ENCODE peak calls at places on chromosomes 5 and 9, in nine cellular contexts. X, Q, K, P, E, I, H, A and C are unnamed samples.

GRCh38 chr9:36163049-36163839 is 5.9 kb upstream of the CCIN start:
- DNase-seq in X (no peak), Q (peak), K (no peak), P (no peak), E (peak), I (no peak), H (no peak), A (no peak), C (peak)

GRCh38 chr5:164153469-164154172 is 648.2 kb downstream of the MAT2B start:
- DNase-seq in X (no peak), Q (no peak), K (no peak), P (no peak), E (no peak), I (no peak), H (no peak), A (no peak), C (no peak)

GRCh38 chr9:99368341-99369326 is 146.6 kb downstream of the SEC61B start:
- DNase-seq in X (no peak), Q (peak), K (peak), P (no peak), E (peak), I (no peak), H (peak), A (no peak), C (no peak)

GRCh38 chr5:124996764-124997077 is 250.3 kb upstream of the ZNF608 start:
- DNase-seq in X (no peak), Q (no peak), K (no peak), P (no peak), E (peak), I (no peak), H (no peak), A (no peak), C (peak)

GRCh38 chr9:101366038-101366756 is 18.6 kb downstream of the BAAT start:
- DNase-seq in X (no peak), Q (no peak), K (no peak), P (peak), E (peak), I (no peak), H (no peak), A (no peak), C (peak)

GRCh38 chr5:133520062-133520461 is 92.3 kb downstream of the FSTL4 start:
- DNase-seq in X (no peak), Q (no peak), K (no peak), P (no peak), E (no peak), I (no peak), H (no peak), A (no peak), C (no peak)

GRCh38 chr9:35570709-35571108 is 34.4 kb upstream of the TESK1 start:
- DNase-seq in X (no peak), Q (no peak), K (no peak), P (no peak), E (no peak), I (no peak), H (no peak), A (no peak), C (no peak)

GRCh38 chr5:150114773-150115408 is 28.5 kb upstream of the CSF1R start:
- DNase-seq in X (no peak), Q (peak), K (no peak), P (peak), E (no peak), I (no peak), H (no peak), A (no peak), C (no peak)

GRCh38 chr5:23303836-23304235 is 203.6 kb upstream of the PRDM9 start:
- DNase-seq in X (no peak), Q (no peak), K (no peak), P (no peak), E (no peak), I (no peak), H (no peak), A (no peak), C (no peak)

GRCh38 chr5:42756630-42757601 is at the start of gene CCDC152:
- DNase-seq in X (peak), Q (peak), K (no peak), P (no peak), E (no peak), I (no peak), H (no peak), A (no peak), C (peak)

GRCh38 chr5:135034963-135035677 is 1.1 kb upstream of the PITX1 start:
- DNase-seq in X (no peak), Q (no peak), K (no peak), P (no peak), E (no peak), I (no peak), H (no peak), A (no peak), C (no peak)

GRCh38 chr5:115168829-115169391 is 798 bp downstream of the TRIM36 start:
- DNase-seq in X (no peak), Q (no peak), K (no peak), P (no peak), E (peak), I (peak), H (peak), A (peak), C (no peak)

GRCh38 chr9:80285325-80285724 is 713.6 kb downstream of the TLE4 start:
- DNase-seq in X (no peak), Q (no peak), K (no peak), P (no peak), E (peak), I (no peak), H (no peak), A (peak), C (no peak)

GRCh38 chr9:130849356-130849755 is 14.3 kb downstream of the ABL1 start:
- DNase-seq in X (no peak), Q (no peak), K (no peak), P (no peak), E (no peak), I (no peak), H (no peak), A (no peak), C (no peak)

GRCh38 chr5:136082390-136083193 is 50.1 kb upstream of the SMAD5 start:
- DNase-seq in X (no peak), Q (no peak), K (no peak), P (peak), E (peak), I (peak), H (no peak), A (peak), C (peak)

GRCh38 chr5:154308457-154309360 is 118.2 kb downstream of the GALNT10 start:
- DNase-seq in X (no peak), Q (no peak), K (no peak), P (no peak), E (peak), I (no peak), H (no peak), A (no peak), C (peak)

GRCh38 chr5:171863928-171864327 is 78.3 kb downstream of the SMIM23 start:
- DNase-seq in X (no peak), Q (no peak), K (no peak), P (no peak), E (no peak), I (no peak), H (no peak), A (no peak), C (no peak)

GRCh38 chr9:100206899-100207298 is 107.9 kb downstream of the INVS start:
- DNase-seq in X (no peak), Q (no peak), K (no peak), P (no peak), E (peak), I (no peak), H (no peak), A (no peak), C (peak)

GRCh38 chr5:76595755-76596481 is 27.3 kb downstream of the F2RL2 start:
- DNase-seq in X (no peak), Q (no peak), K (no peak), P (no peak), E (no peak), I (no peak), H (no peak), A (no peak), C (no peak)

GRCh38 chr5:55900776-55901175 is 49.6 kb downstream of the IL31RA start:
- DNase-seq in X (no peak), Q (no peak), K (no peak), P (no peak), E (no peak), I (no peak), H (no peak), A (no peak), C (no peak)

GRCh38 chr9:4339783-4340335 is 40.0 kb upstream of the GLIS3 start:
- DNase-seq in X (no peak), Q (no peak), K (no peak), P (no peak), E (no peak), I (no peak), H (no peak), A (no peak), C (no peak)